ENCODE peak calls at places on chromosomes 2 and 18, in five cellular contexts. S, Z, B, I and C are unnamed samples.

GRCh38 chr18:59196161-59196560 is 23.8 kb upstream of the GRP start:
- DNase-seq in S (no peak), Z (no peak), B (no peak), I (no peak), C (no peak)

GRCh38 chr2:239020541-239021041 is 172.7 kb downstream of the TWIST2 start:
- DNase-seq in S (no peak), Z (no peak), B (peak; percentile 8), I (no peak), C (no peak)

GRCh38 chr2:156459720-156460119 is 23.5 kb downstream of the GPD2 start:
- DNase-seq in S (peak; percentile 69), Z (no peak), B (no peak), I (no peak), C (peak; percentile 32)

GRCh38 chr2:145845207-145845894 is 1325.4 kb upstream of the ZEB2 start:
- DNase-seq in S (no peak), Z (no peak), B (no peak), I (no peak), C (no peak)

GRCh38 chr18:8480506-8481328 is 128.5 kb upstream of the RAB12 start:
- DNase-seq in S (peak; percentile 45), Z (peak; percentile 72), B (peak; percentile 36), I (peak; percentile 52), C (no peak)

GRCh38 chr2:38146917-38147307 is 71.0 kb upstream of the CYP1B1 start:
- DNase-seq in S (peak; percentile 56), Z (peak; percentile 85), B (peak; percentile 61), I (peak; percentile 80), C (peak; percentile 66)

GRCh38 chr2:221571391-221572179 is 519 bp downstream of the EPHA4 start:
- DNase-seq in S (peak; percentile 38), Z (no peak), B (peak; percentile 40), I (no peak), C (peak; percentile 85)

GRCh38 chr2:510839-511238 is 166.4 kb downstream of the TMEM18 start:
- DNase-seq in S (no peak), Z (no peak), B (no peak), I (no peak), C (no peak)

GRCh38 chr2:15241208-15241607 is 319.9 kb downstream of the NBAS start:
- DNase-seq in S (no peak), Z (no peak), B (no peak), I (no peak), C (no peak)

GRCh38 chr2:102037681-102038080 is 45.9 kb downstream of the IL1R2 start:
- DNase-seq in S (no peak), Z (no peak), B (no peak), I (no peak), C (no peak)

GRCh38 chr18:79650959-79651358 is 28.6 kb upstream of the CTDP1 start:
- DNase-seq in S (no peak), Z (no peak), B (no peak), I (no peak), C (no peak)

GRCh38 chr2:235263205-235264120 is 230.4 kb upstream of the AGAP1 start:
- DNase-seq in S (peak; percentile 17), Z (peak; percentile 94), B (peak; percentile 79), I (peak; percentile 8), C (peak; percentile 72)

GRCh38 chr2:180705551-180705950 is 274.9 kb upstream of the UBE2E3 start:
- DNase-seq in S (no peak), Z (no peak), B (no peak), I (no peak), C (no peak)

GRCh38 chr18:34094148-34094547 is 130.6 kb downstream of the NOL4 start:
- DNase-seq in S (no peak), Z (no peak), B (no peak), I (no peak), C (no peak)

GRCh38 chr2:168035458-168035857 is 211.9 kb downstream of the STK39 start:
- DNase-seq in S (no peak), Z (no peak), B (no peak), I (no peak), C (no peak)

GRCh38 chr2:46802665-46803550 is 112.7 kb downstream of the MCFD2 start:
- DNase-seq in S (no peak), Z (no peak), B (peak; percentile 46), I (no peak), C (no peak)

GRCh38 chr2:17752892-17753802 is 463 bp downstream of the SMC6 start:
- DNase-seq in S (peak; percentile 58), Z (peak; percentile 83), B (no peak), I (peak; percentile 76), C (peak; percentile 65)

GRCh38 chr2:19488009-19488691 is 129.7 kb upstream of the OSR1 start:
- DNase-seq in S (no peak), Z (peak; percentile 86), B (no peak), I (no peak), C (no peak)

GRCh38 chr2:217166241-217166640 is 306.4 kb upstream of the TNP1 start:
- DNase-seq in S (no peak), Z (peak; percentile 60), B (no peak), I (peak; percentile 57), C (no peak)

GRCh38 chr2:169933124-169933711 is 106.0 kb downstream of the UBR3 start:
- DNase-seq in S (no peak), Z (peak; percentile 57), B (no peak), I (peak; percentile 65), C (no peak)

GRCh38 chr2:45932278-45932975 is 281.0 kb downstream of the PRKCE start:
- DNase-seq in S (no peak), Z (no peak), B (no peak), I (no peak), C (no peak)

GRCh38 chr2:125581561-125581960 is 1074.4 kb upstream of the GYPC start:
- DNase-seq in S (no peak), Z (no peak), B (no peak), I (no peak), C (no peak)

GRCh38 chr2:11215407-11215806 is 60.1 kb downstream of the SLC66A3 start:
- DNase-seq in S (no peak), Z (no peak), B (no peak), I (no peak), C (no peak)
- H3K27ac ChIP-seq in S (no peak overlapping the region), Z (no peak overlapping the region), B (peak overlapping the region; percentile 33), I (no peak overlapping the region), C (no peak overlapping the region)

GRCh38 chr18:48662021-48662661 is 123.3 kb downstream of the CTIF start:
- DNase-seq in S (peak; percentile 52), Z (peak; percentile 37), B (no peak), I (no peak), C (peak; percentile 75)
- TF ChIP-seq POLR2A in S (no peak), Z (no peak), B (no peak), I (no peak), C (peak; percentile 11)

GRCh38 chr2:64857581-64858471 is 131.4 kb upstream of the SLC1A4 start:
- DNase-seq in S (peak; percentile 48), Z (no peak), B (peak; percentile 79), I (no peak), C (no peak)
- H3K4me1 ChIP-seq in S (peaks cover 26% of the 10 kb centered on the region), Z (peaks cover 22% of the 10 kb centered on the region), B (peaks cover 9% of the 10 kb centered on the region), I (peaks cover 34% of the 10 kb centered on the region), C (peaks cover 48% of the 10 kb centered on the region)

DNA sequence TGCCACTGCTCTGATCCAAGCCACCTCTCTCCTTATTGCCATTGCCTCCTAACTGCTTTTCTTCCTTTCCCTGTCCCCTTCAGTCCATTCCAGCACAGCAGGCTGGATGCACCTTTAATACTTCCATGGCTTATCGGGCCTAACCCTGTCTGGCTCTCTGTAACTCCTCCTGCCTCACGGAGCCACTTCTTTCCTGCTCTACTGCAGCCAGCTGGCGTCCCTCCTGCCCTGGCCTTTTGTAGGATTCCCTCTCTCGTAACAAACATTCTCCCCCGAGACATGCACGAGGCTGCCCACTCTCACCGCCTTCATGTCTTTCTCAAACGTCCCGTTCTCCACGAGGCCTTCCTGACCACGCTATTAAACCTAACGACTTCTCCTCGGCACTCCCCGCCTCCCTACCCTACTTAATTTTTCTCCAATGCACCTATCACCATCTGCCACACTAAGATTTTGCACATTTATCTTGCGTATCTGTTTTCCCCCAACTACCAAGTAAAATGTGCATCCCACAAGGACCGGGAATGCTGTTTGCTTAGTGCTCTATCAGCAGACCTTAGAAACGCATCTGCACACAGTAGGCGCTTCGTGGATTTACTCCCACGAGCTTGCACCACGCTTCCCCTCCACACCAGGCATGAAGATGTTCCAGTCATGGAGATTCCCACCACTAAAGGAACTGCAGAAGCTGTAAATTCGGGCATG is 728 bp upstream of the C18orf63 start:
- DNase-seq in S (no peak), Z (no peak), B (no peak), I (no peak), C (no peak)
- H3K27ac ChIP-seq in S (no peak overlapping the region), Z (no peak overlapping the region), B (no peak overlapping the region), I (no peak overlapping the region), C (no peak overlapping the region)

GRCh38 chr2:70141754-70142589 is 48.8 kb downstream of the C2orf42 start:
- DNase-seq in S (peak; percentile 81), Z (peak; percentile 84), B (no peak), I (peak; percentile 84), C (no peak)

GRCh38 chr2:70144443-70145167 is 46.2 kb downstream of the C2orf42 start:
- DNase-seq in S (no peak), Z (no peak), B (no peak), I (peak; percentile 9), C (no peak)

GRCh38 chr2:70143314-70144150 is 47.3 kb downstream of the C2orf42 start:
- DNase-seq in S (peak; percentile 69), Z (peak; percentile 81), B (peak; percentile 54), I (peak; percentile 83), C (peak; percentile 71)

GRCh38 chr2:70142590-70143313 is 48.1 kb downstream of the C2orf42 start:
- DNase-seq in S (peak; percentile 99), Z (peak; percentile 100), B (peak; percentile 100), I (peak; percentile 100), C (peak; percentile 99)

GRCh38 chr2:70140978-70141753 is 49.7 kb downstream of the C2orf42 start:
- DNase-seq in S (peak; percentile 90), Z (peak; percentile 77), B (peak; percentile 49), I (peak; percentile 78), C (no peak)
- TF ChIP-seq POLR2A in S (peak; percentile 61), Z (no peak), B (no peak), I (no peak), C (peak; percentile 44)

GRCh38 chr2:136130511-136130910 is 12.6 kb upstream of the CXCR4 start:
- DNase-seq in S (no peak), Z (no peak), B (no peak), I (no peak), C (no peak)
- H3K4me1 ChIP-seq in S (peaks cover 10% of the 10 kb centered on the region), Z (no peaks in the 10 kb centered on the region), B (no peaks in the 10 kb centered on the region), I (no peaks in the 10 kb centered on the region), C (peaks cover under 1% of the 10 kb centered on the region)

GRCh38 chr2:68203587-68203986 is 45.9 kb downstream of the PNO1 start:
- DNase-seq in S (no peak), Z (no peak), B (no peak), I (no peak), C (no peak)
- H3K27ac ChIP-seq in S (no peak overlapping the region), Z (no peak overlapping the region), B (peak overlapping the region; percentile 26), I (no peak overlapping the region), C (peak overlapping the region; percentile 9)